ENCODE peak calls at places on chromosomes 5 and 9, in seven cellular contexts. C, P, L, V, E, I and O are unnamed samples.

GRCh38 chr5:103434057-103434456 is 128.5 kb downstream of the NUDT12 start:
- DNase-seq in C (no peak), P (no peak), L (no peak), V (peak), E (no peak), I (no peak), O (no peak)

GRCh38 chr5:178590141-178590923 is at the start of gene COL23A1:
- DNase-seq in C (peak), P (peak), L (peak), V (peak), E (no peak), I (peak), O (peak)

GRCh38 chr9:37062331-37062730 is 28.3 kb upstream of the PAX5 start:
- DNase-seq in C (no peak), P (no peak), L (no peak), V (no peak), E (no peak), I (no peak), O (no peak)

GRCh38 chr5:133735346-133735745 is 123.0 kb upstream of the FSTL4 start:
- DNase-seq in C (no peak), P (no peak), L (peak), V (no peak), E (no peak), I (no peak), O (peak)

GRCh38 chr9:79673614-79674013 is 101.8 kb downstream of the TLE4 start:
- DNase-seq in C (no peak), P (no peak), L (no peak), V (no peak), E (no peak), I (no peak), O (no peak)

GRCh38 chr9:137028281-137029057 is 432 bp upstream of the ABCA2 start:
- DNase-seq in C (peak), P (peak), L (peak), V (peak), E (peak), I (no peak), O (peak)

GRCh38 chr9:133632806-133633680 is 3.1 kb upstream of the DBH start:
- DNase-seq in C (no peak), P (no peak), L (no peak), V (no peak), E (no peak), I (no peak), O (no peak)

GRCh38 chr9:114908104-114908621 is 22.2 kb downstream of the TNFSF8 start:
- DNase-seq in C (no peak), P (no peak), L (no peak), V (no peak), E (peak), I (peak), O (no peak)

GRCh38 chr9:117929873-117930272 is 225.7 kb downstream of the TLR4 start:
- DNase-seq in C (no peak), P (no peak), L (no peak), V (no peak), E (no peak), I (no peak), O (no peak)

GRCh38 chr5:170221319-170221718 is 11.5 kb upstream of the C5orf58 start:
- DNase-seq in C (no peak), P (no peak), L (peak), V (peak), E (no peak), I (peak), O (peak)

GRCh38 chr9:7140401-7140800 is 382.6 kb downstream of the KDM4C start:
- DNase-seq in C (no peak), P (no peak), L (no peak), V (no peak), E (no peak), I (no peak), O (no peak)

GRCh38 chr5:164097747-164098146 is 592.3 kb downstream of the MAT2B start:
- DNase-seq in C (no peak), P (no peak), L (peak), V (no peak), E (no peak), I (no peak), O (peak)

GRCh38 chr9:4077499-4078102 is 222.3 kb downstream of the GLIS3 start:
- DNase-seq in C (peak), P (peak), L (peak), V (peak), E (peak), I (peak), O (peak)

GRCh38 chr5:76290321-76290757 is 112.7 kb upstream of the IQGAP2 start:
- DNase-seq in C (no peak), P (no peak), L (no peak), V (no peak), E (no peak), I (peak), O (no peak)

GRCh38 chr5:117679046-117679445 is 1104.4 kb upstream of the SEMA6A start:
- DNase-seq in C (no peak), P (no peak), L (no peak), V (no peak), E (no peak), I (no peak), O (no peak)

GRCh38 chr5:157917909-157918809 is 59.2 kb upstream of the CLINT1 start:
- DNase-seq in C (peak), P (peak), L (peak), V (peak), E (peak), I (peak), O (peak)

GRCh38 chr5:78889759-78890158 is 95.4 kb downstream of the ARSB start:
- DNase-seq in C (no peak), P (no peak), L (peak), V (no peak), E (no peak), I (no peak), O (peak)

GRCh38 chr5:108735790-108736189 is 11.9 kb upstream of the FER start:
- DNase-seq in C (no peak), P (no peak), L (no peak), V (no peak), E (no peak), I (no peak), O (no peak)

GRCh38 chr5:61167382-61167781 is 5.1 kb upstream of the SMIM15 start:
- DNase-seq in C (no peak), P (no peak), L (peak), V (no peak), E (peak), I (no peak), O (peak)

GRCh38 chr5:67085616-67086015 is 111.0 kb downstream of the CD180 start:
- DNase-seq in C (no peak), P (no peak), L (no peak), V (no peak), E (no peak), I (no peak), O (no peak)

GRCh38 chr5:173590436-173591299 is 25.8 kb downstream of the BOD1 start:
- DNase-seq in C (peak), P (no peak), L (no peak), V (no peak), E (no peak), I (no peak), O (no peak)

GRCh38 chr5:89968870-89969472 is 440.6 kb downstream of the CETN3 start:
- DNase-seq in C (no peak), P (no peak), L (peak), V (no peak), E (no peak), I (peak), O (peak)

GRCh38 chr9:133506653-133507038 is 18.1 kb downstream of the MYMK start:
- DNase-seq in C (peak), P (no peak), L (peak), V (no peak), E (no peak), I (no peak), O (peak)

GRCh38 chr5:127596501-127596900 is 52.4 kb upstream of the CTXN3 start:
- DNase-seq in C (no peak), P (no peak), L (no peak), V (no peak), E (no peak), I (no peak), O (no peak)

GRCh38 chr5:172565455-172565854 is 75.6 kb upstream of the NEURL1B start:
- DNase-seq in C (no peak), P (no peak), L (peak), V (no peak), E (no peak), I (no peak), O (no peak)

GRCh38 chr5:169149317-169149716 is 151.6 kb downstream of the SLIT3 start:
- DNase-seq in C (no peak), P (no peak), L (no peak), V (peak), E (no peak), I (no peak), O (no peak)
- TF ChIP-seq CTCF in C (peak), P (peak), L (peak), V (peak), E (peak), I (no peak), O (peak)

DNA sequence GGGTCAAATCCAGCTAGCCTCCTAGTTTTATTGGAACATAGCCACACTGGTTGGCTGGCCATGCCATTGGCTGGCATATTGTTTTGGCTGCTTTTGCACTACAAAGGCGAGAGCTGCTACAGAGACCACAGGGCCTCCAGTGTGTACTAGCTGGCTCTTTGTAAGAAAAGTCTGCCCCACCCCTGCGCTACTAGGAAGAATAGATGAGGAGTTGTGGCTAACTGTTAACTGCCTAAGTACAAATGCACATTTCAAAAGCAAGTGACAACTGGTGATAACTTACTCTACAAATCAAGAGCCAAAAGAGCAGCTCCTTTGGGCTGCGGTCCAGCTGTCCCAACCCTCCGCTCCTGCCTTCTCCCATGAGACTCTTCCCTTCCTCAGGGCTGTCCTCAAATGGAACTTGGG is 63.9 kb downstream of the SERINC5 start:
- DNase-seq in C (peak), P (no peak), L (no peak), V (peak), E (no peak), I (no peak), O (no peak)
- H3K4me3 ChIP-seq in C (no peak), P (no peak), L (no peak), V (peak), E (no peak), I (no peak), O (no peak)

DNA sequence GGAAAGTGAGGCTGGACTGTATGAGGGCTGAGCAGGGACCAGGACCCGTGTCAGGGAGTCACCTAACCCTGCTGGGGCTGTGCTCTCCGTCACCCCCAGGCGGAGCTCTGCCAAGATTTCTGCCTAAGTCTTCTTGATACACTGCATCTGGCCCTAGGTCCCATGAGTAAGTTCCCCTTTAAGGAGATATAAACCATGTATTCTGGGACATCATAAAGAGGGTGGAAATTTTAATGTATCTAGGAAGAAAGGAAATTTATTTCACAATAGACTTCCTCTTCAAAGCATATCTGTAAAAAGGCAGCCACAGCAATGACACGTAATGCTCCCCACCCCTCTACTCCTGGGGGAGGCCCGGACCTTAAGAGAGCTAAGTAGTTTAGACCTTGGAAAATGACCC is 183.4 kb downstream of the FBXL7 start:
- DNase-seq in C (peak), P (no peak), L (peak), V (peak), E (no peak), I (no peak), O (peak)
- TF ChIP-seq CTCF in C (no peak), P (peak), L (peak), V (peak), E (no peak), I (no peak), O (peak)

DNA sequence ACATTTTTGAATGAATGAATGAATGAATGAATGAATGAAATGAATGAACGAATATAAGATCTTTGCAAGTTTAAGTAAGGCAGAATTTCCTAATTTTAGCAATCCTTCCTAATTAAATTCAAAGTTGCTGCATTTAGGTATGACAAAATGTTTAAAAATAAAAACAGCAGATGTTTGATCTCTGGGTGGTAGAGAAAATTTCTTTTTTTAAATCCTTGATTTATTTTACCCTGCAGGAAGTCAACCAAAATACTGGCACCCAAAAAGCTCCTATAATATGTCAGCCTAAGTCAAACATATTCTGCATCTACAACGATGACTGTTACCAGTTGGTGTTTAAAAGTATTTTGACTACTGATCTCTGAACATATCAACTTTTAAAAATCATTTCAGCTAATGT is 58.4 kb downstream of the TTC39B start:
- DNase-seq in C (no peak), P (no peak), L (no peak), V (no peak), E (no peak), I (no peak), O (no peak)
- H3K4me3 ChIP-seq in C (no peak), P (no peak), L (no peak), V (no peak), E (no peak), I (no peak), O (no peak)

GRCh38 chr9:112815868-112816267 is 65.3 kb downstream of the SNX30 start:
- DNase-seq in C (no peak), P (no peak), L (no peak), V (no peak), E (no peak), I (no peak), O (no peak)

GRCh38 chr9:112820886-112821285 is 69.8 kb downstream of the SLC46A2 start:
- DNase-seq in C (no peak), P (no peak), L (peak), V (no peak), E (no peak), I (no peak), O (peak)

GRCh38 chr9:112822618-112823017 is 68.1 kb downstream of the SLC46A2 start:
- DNase-seq in C (no peak), P (no peak), L (no peak), V (no peak), E (no peak), I (no peak), O (no peak)

GRCh38 chr9:112823257-112823656 is 67.4 kb downstream of the SLC46A2 start:
- DNase-seq in C (no peak), P (no peak), L (no peak), V (no peak), E (no peak), I (no peak), O (no peak)

DNA sequence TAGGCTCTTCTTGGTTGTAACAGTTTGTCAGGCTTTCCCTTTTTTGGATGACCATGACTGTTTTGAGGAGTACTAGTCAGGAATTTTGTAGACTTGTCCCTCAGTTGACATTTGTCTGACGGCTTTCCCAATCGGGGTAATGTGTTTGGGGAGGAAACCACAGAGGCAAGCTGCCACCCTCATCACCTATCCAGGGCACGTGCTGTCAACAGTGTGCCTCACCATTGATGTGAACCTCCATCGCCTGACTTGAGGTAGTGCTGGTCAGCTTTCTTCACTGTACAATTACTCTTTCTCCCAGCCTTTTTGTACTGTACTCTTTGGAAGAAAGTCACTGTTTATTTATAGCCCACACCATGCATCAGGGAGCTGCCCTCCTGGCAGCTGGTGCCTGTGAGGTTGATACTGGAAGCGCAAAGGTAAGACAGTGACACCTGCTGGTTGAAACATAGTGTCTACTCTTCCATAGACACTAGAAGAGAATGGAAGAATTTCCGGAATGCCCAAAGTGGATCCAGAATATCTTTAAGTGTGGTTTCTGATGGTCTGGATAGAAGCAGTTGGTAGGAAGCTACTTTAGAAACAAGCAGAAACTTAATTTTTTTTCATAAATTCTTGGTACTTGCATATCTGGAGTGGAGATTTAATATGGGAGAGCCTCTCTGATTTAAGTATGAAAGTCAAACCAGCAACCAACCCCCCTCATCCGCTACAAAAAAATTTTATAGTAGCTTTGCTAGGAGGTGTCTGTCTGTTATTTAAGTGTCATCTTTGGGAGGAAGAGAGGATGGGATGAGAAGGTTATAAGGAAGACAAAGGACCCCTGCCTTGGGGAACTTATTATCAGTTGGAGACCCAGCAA is 69.3 kb downstream of the SNX30 start:
- DNase-seq in C (peak), P (no peak), L (peak), V (peak), E (peak), I (no peak), O (peak)
- TF ChIP-seq CTCF in C (peak), P (peak), L (peak), V (peak), E (peak), I (peak), O (peak)